ENCODE peak calls at places on chromosomes 1 and 21, in four cellular contexts. N is H9, Z is IMR-90, M is H1. S is an unnamed sample.

GRCh38 chr1:21124846-21125245 is 51.9 kb downstream of the EIF4G3 start:
- DNase-seq in N (no peak), Z (peak), M (no peak), S (no peak)

GRCh38 chr21:39968010-39968409 is 100.8 kb downstream of the PCP4 start:
- DNase-seq in M (peak), Z (no peak), N (peak), S (no peak)

GRCh38 chr1:190179817-190180216 is 297.8 kb downstream of the BRINP3 start:
- DNase-seq in Z (peak), M (no peak), N (no peak), S (no peak)

GRCh38 chr1:12177999-12178441 is 11.2 kb downstream of the TNFRSF1B start:
- DNase-seq in M (no peak), Z (peak), N (peak), S (no peak)

GRCh38 chr1:9320520-9321479 is 28.1 kb downstream of the SPSB1 start:
- DNase-seq in Z (peak), M (no peak), N (no peak), S (peak)

GRCh38 chr1:160646711-160647328 is at the start of gene SLAMF1:
- DNase-seq in Z (no peak), N (no peak), M (no peak), S (no peak)

GRCh38 chr1:65255088-65256050 is 54.0 kb upstream of the DNAJC6 start:
- DNase-seq in M (peak), N (peak), Z (no peak), S (peak)

GRCh38 chr1:179105393-179105792 is 23.5 kb downstream of the TOR3A start:
- DNase-seq in M (peak), N (peak), Z (no peak), S (peak)

GRCh38 chr21:38303300-38303699 is 46.5 kb downstream of the KCNJ15 start:
- DNase-seq in Z (peak), N (no peak), M (no peak), S (no peak)

GRCh38 chr1:39214998-39215873 is 10.7 kb downstream of the MACF1 start:
- DNase-seq in Z (no peak), N (no peak), M (peak), S (peak)

GRCh38 chr1:176994926-176995596 is 169.5 kb downstream of the ASTN1 start:
- DNase-seq in Z (no peak), M (no peak), N (no peak), S (peak)

GRCh38 chr1:48931571-48932251 is 155.0 kb upstream of the BEND5 start:
- DNase-seq in M (no peak), Z (no peak), N (no peak), S (peak)

GRCh38 chr1:225426395-225427248 is 1.2 kb downstream of the LBR start:
- DNase-seq in Z (peak), N (no peak), M (no peak), S (peak)

GRCh38 chr1:12666141-12666735 is 22.4 kb downstream of the AADACL4 start:
- DNase-seq in M (no peak), N (no peak), Z (peak), S (no peak)

GRCh38 chr1:42359466-42359865 is 21.1 kb upstream of the RIMKLA start:
- DNase-seq in Z (no peak), N (no peak), M (no peak), S (peak)

GRCh38 chr1:77281491-77282186 is at the start of gene AK5:
- DNase-seq in Z (peak), N (peak), M (peak), S (peak)

GRCh38 chr1:116386042-116386441 is 13.0 kb downstream of the ATP1A1 start:
- DNase-seq in M (no peak), Z (no peak), N (no peak), S (no peak)

GRCh38 chr1:174008979-174009378 is 13.2 kb downstream of the RC3H1 start:
- DNase-seq in Z (peak), N (no peak), M (no peak), S (no peak)

GRCh38 chr1:56511323-56511722 is 68.0 kb downstream of the PLPP3 start:
- DNase-seq in M (no peak), Z (no peak), N (no peak), S (no peak)

GRCh38 chr21:15293251-15293650 is 228.5 kb upstream of the NRIP1 start:
- DNase-seq in Z (peak), M (no peak), N (no peak), S (peak)

GRCh38 chr21:36135391-36136094 is 664 bp downstream of the CBR3 start:
- DNase-seq in M (peak), N (peak), Z (peak), S (peak)

GRCh38 chr1:232292818-232293217 is 337.1 kb downstream of the SIPA1L2 start:
- DNase-seq in M (no peak), Z (no peak), N (no peak), S (no peak)

GRCh38 chr1:8284167-8284566 is 33.7 kb upstream of the SLC45A1 start:
- DNase-seq in M (no peak), N (no peak), Z (peak), S (no peak)

GRCh38 chr1:182602945-182603645 is 1.1 kb downstream of the RGS16 start:
- DNase-seq in N (no peak), M (no peak), Z (no peak), S (no peak)

GRCh38 chr1:69569281-69569970 is 1.7 kb downstream of the LRRC7 start:
- DNase-seq in N (peak), M (peak), Z (no peak), S (peak)

GRCh38 chr1:234579967-234580366 is 30.0 kb downstream of the IRF2BP2 start:
- DNase-seq in N (no peak), M (no peak), Z (no peak), S (no peak)

GRCh38 chr1:228867093-228867950 is 132.0 kb downstream of the RHOU start:
- DNase-seq in M (no peak), N (peak), Z (peak), S (no peak)

GRCh38 chr1:212791676-212792395 is at the start of the genes NSL1 and TATDN3:
- DNase-seq in N (peak), Z (peak), M (peak), S (peak)

GRCh38 chr1:92623187-92623778 is 136.6 kb upstream of the GFI1 start:
- DNase-seq in N (no peak), Z (peak), M (no peak), S (no peak)

GRCh38 chr1:182377175-182377574 is 14.4 kb downstream of the GLUL start:
- DNase-seq in N (no peak), M (no peak), Z (no peak), S (no peak)

GRCh38 chr21:40115775-40116174 is 248.5 kb downstream of the PCP4 start:
- DNase-seq in M (no peak), Z (no peak), N (no peak), S (no peak)

GRCh38 chr1:23529146-23530088 is 1.6 kb downstream of the E2F2 start:
- DNase-seq in Z (no peak), N (no peak), M (no peak), S (no peak)

GRCh38 chr1:183198463-183198862 is 12.4 kb downstream of the LAMC2 start:
- DNase-seq in M (no peak), N (no peak), Z (peak), S (peak)

GRCh38 chr1:37721565-37721964 is 29.2 kb downstream of the CDCA8 start:
- DNase-seq in M (no peak), N (peak), Z (no peak), S (no peak)
- H3K23ac ChIP-seq in M (no peak), N (no peak), Z (no peak), S (no peak)

GRCh38 chr1:210123383-210123782 is 109.2 kb upstream of the SERTAD4 start:
- DNase-seq in Z (no peak), M (no peak), N (no peak), S (no peak)

GRCh38 chr1:210117198-210117597 is 115.4 kb upstream of the SERTAD4 start:
- DNase-seq in Z (no peak), N (no peak), M (no peak), S (no peak)

GRCh38 chr1:210117681-210118170 is 114.9 kb upstream of the SERTAD4 start:
- DNase-seq in M (no peak), Z (no peak), N (no peak), S (no peak)
- H4K5ac ChIP-seq in M (peak), Z (no peak), N (no peak), S (no peak)

GRCh38 chr1:2308844-2309243 is 80.7 kb downstream of the SKI start:
- DNase-seq in N (no peak), M (no peak), Z (no peak), S (no peak)

GRCh38 chr1:2312589-2313301 is 78.6 kb downstream of the MORN1 start:
- DNase-seq in Z (no peak), N (no peak), M (no peak), S (no peak)

GRCh38 chr1:2312196-2312588 is 79.2 kb downstream of the MORN1 start:
- DNase-seq in N (no peak), Z (no peak), M (no peak), S (no peak)

GRCh38 chr1:2311184-2312032 is 79.9 kb downstream of the MORN1 start:
- DNase-seq in Z (peak), N (peak), M (peak), S (peak)

DNA sequence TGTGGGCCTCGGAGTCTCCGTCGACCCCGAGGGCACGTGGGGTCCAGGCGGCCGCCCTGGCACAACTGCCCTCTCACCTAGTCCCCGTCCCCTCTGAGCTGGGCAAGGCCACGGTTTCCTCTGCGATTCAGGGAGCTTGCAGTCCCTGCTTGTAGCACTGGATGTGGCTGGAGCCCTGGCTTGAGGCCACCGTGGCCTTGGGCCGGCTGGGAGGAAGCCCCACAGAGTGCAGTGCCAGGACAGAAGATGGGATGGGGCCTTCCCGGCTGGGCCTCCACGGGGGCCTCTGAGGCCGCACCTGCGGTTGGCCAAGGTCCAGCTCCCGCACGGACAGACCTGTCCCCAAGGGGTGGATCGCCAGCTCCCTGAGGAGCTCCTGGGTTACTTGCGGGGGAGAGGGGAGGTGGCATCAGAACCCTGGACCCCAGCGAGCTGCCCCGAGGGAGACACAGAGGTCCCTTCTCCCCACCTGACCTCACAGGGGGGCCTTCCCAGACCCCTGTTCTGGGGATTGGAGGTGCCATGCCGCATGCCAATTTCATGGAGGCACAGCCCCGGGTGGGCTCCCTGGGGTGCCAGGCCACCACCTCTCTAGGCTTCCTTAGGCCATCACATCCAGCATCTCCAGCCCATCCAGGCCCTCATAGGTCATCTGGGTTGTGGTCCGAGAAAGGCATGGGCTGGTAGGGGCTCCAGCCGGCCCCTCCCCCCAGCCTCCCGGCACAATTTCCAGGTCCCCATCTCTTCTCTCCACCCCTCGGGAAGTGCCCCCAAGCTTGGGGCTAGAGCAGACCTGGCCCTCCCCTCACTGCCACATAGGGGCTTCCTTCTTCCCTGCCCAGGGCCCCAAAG is 80.8 kb downstream of the MORN1 start:
- DNase-seq in Z (no peak), N (no peak), M (no peak), S (no peak)
- H2BK5ac ChIP-seq in Z (no peak), N (no peak), M (no peak), S (no peak)

DNA sequence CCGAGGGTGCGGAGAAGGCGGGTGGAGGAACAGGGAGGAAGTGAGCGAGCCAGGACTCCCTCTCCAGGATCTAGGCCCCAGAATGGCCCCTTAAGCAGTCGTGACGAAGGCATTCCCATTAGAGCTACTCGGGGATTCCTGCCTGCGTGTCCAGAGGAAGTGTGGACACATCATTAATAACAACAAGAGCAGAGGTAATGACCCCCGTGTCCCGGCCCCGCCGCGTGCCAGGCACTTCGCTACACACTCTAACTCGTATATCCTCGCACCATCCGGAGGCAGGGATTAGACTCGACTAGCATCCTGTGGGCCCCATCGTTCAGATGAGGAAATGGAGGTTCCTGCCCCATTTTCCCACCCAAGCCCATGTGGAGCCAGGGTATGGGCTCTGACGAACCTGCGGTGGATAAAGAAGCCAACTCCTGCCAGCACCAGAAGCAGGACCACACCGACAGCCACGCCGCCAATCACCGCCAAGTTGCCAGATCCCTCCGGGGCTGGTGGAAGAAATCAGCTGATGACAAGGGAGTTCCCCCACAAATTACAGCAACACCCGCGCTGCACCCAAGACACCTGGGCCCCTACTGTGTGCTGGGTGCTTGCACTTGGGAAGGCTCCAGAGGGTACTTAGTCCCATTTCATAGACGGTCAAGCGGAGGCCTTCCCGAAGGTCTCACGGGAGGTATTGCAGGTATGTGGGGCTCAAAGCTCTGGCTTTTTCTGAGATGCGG is 21.6 kb downstream of the EPHA2 start:
- DNase-seq in N (no peak), Z (no peak), M (no peak), S (no peak)
- H3K23ac ChIP-seq in N (no peak), Z (no peak), M (no peak), S (no peak)

GRCh38 chr1:216824511-216824910 is 101.3 kb upstream of the ESRRG start:
- DNase-seq in Z (peak), N (no peak), M (no peak), S (no peak)
- H4K5ac ChIP-seq in Z (no peak), N (no peak), M (no peak), S (no peak)

GRCh38 chr1:18482721-18483425 is 2.1 kb downstream of the KLHDC7A start:
- DNase-seq in Z (no peak), N (no peak), M (no peak), S (no peak)

GRCh38 chr1:18486195-18486594 is 5.5 kb downstream of the KLHDC7A start:
- DNase-seq in N (peak), Z (no peak), M (peak), S (peak)

GRCh38 chr1:18484726-18485125 is 4.0 kb downstream of the KLHDC7A start:
- DNase-seq in Z (no peak), N (no peak), M (no peak), S (no peak)

GRCh38 chr1:18484276-18484675 is 3.5 kb downstream of the KLHDC7A start:
- DNase-seq in N (no peak), M (no peak), Z (no peak), S (no peak)

DNA sequence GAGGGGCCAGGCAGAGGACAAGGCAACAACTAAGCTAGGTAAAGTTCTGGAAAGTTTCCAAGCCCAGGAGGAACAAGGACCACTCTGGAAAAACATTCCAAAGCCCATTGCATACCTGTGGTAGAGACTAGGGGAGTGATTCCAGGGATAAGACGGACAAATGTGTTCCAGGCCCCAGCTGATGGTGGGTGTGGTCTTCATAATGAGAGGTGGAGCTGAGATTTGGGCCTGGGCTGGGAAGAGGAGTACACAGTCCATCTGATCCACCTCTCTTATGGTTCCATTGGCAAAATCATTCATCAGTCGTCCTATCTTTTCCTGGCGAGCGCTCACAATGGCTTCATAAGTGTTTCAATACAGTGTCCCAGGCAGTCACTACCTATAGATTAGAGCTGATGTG is 4.5 kb downstream of the KLHDC7A start:
- DNase-seq in N (no peak), M (no peak), Z (no peak), S (no peak)
- H2BK5ac ChIP-seq in N (no peak), M (peak), Z (no peak), S (no peak)

GRCh38 chr1:85692730-85693314 is 15.4 kb downstream of the ZNHIT6 start:
- DNase-seq in Z (peak), M (no peak), N (no peak), S (peak)

GRCh38 chr1:85689788-85690404 is 18.3 kb downstream of the ZNHIT6 start:
- DNase-seq in M (no peak), N (no peak), Z (no peak), S (no peak)
- H3K23ac ChIP-seq in M (no peak), N (no peak), Z (peak), S (no peak)

GRCh38 chr1:54595956-54596498 is 27.3 kb downstream of the FAM151A start:
- DNase-seq in Z (no peak), N (no peak), M (no peak), S (no peak)

GRCh38 chr1:54596756-54597155 is 26.6 kb downstream of the FAM151A start:
- DNase-seq in N (no peak), Z (no peak), M (no peak), S (no peak)

GRCh38 chr1:54597455-54598030 is 25.8 kb downstream of the FAM151A start:
- DNase-seq in M (no peak), N (no peak), Z (no peak), S (no peak)

GRCh38 chr1:54593571-54594160 is 29.7 kb downstream of the FAM151A start:
- DNase-seq in M (no peak), N (no peak), Z (no peak), S (no peak)

DNA sequence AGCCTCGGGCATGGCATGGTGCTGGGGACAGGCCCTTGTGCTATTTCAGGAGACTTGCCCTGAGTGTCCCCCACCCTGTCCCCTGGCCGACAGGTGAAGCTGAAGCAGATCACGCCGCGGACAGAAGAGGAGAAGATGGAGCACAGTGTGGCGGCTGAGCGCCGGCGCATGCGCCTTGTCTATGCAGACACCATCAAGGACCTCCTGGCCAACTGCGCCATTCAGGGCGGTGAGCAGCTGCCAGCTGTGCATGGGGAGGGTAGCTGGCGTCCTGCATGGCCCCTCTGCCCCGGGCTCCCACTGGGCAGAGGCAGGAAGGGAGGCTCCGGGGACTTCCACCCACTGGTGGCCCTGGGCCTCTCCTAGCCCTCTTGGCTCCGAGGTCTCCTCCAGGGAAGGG is 28.9 kb downstream of the FAM151A start:
- DNase-seq in N (no peak), Z (no peak), M (no peak), S (no peak)
- H4K5ac ChIP-seq in N (no peak), Z (no peak), M (no peak), S (no peak)